ENCODE peak calls at places on chromosomes 2 and 18, in ten cellular contexts. One of them, this sample, is unnamed.

GRCh38 chr2:121220995-121221394 is 64.0 kb downstream of the TFCP2L1 start:
- DNase-seq in sigmoid colon: no peak
- DNase-seq in breast epithelium: no peak
- DNase-seq in HCT116: peak
- DNase-seq in prostate gland: no peak
- DNase-seq in spleen: no peak
- DNase-seq in stomach: no peak
- DNase-seq in suprapubic skin: no peak
- DNase-seq in transverse colon: no peak
- DNase-seq in GM12892: no peak
- DNase-seq in this sample: no peak

GRCh38 chr18:33201509-33201926 is 239.0 kb downstream of the CCDC178 start:
- DNase-seq in sigmoid colon: no peak
- DNase-seq in transverse colon: peak
- DNase-seq in breast epithelium: no peak
- DNase-seq in spleen: no peak
- DNase-seq in prostate gland: no peak
- DNase-seq in HCT116: no peak
- DNase-seq in stomach: no peak
- DNase-seq in GM12892: no peak
- DNase-seq in suprapubic skin: no peak
- DNase-seq in this sample: no peak

GRCh38 chr2:199405241-199405640 is 52.5 kb downstream of the SATB2 start:
- DNase-seq in sigmoid colon: no peak
- DNase-seq in prostate gland: no peak
- DNase-seq in suprapubic skin: no peak
- DNase-seq in HCT116: peak
- DNase-seq in stomach: no peak
- DNase-seq in spleen: no peak
- DNase-seq in GM12892: no peak
- DNase-seq in breast epithelium: no peak
- DNase-seq in transverse colon: no peak
- DNase-seq in this sample: no peak

GRCh38 chr2:47984041-47984440 is 77.7 kb upstream of the FBXO11 start:
- DNase-seq in transverse colon: no peak
- DNase-seq in HCT116: no peak
- DNase-seq in spleen: no peak
- DNase-seq in breast epithelium: no peak
- DNase-seq in stomach: no peak
- DNase-seq in GM12892: no peak
- DNase-seq in suprapubic skin: no peak
- DNase-seq in prostate gland: no peak
- DNase-seq in sigmoid colon: no peak
- DNase-seq in this sample: no peak

GRCh38 chr2:24261441-24261840 is 86.6 kb downstream of the FAM228A start:
- DNase-seq in breast epithelium: no peak
- DNase-seq in sigmoid colon: no peak
- DNase-seq in stomach: no peak
- DNase-seq in transverse colon: no peak
- DNase-seq in HCT116: no peak
- DNase-seq in GM12892: no peak
- DNase-seq in prostate gland: no peak
- DNase-seq in spleen: no peak
- DNase-seq in suprapubic skin: no peak
- DNase-seq in this sample: no peak

GRCh38 chr18:55706893-55707292 is 118.9 kb upstream of the TCF4 start:
- DNase-seq in breast epithelium: no peak
- DNase-seq in HCT116: no peak
- DNase-seq in prostate gland: no peak
- DNase-seq in spleen: no peak
- DNase-seq in GM12892: no peak
- DNase-seq in suprapubic skin: no peak
- DNase-seq in stomach: no peak
- DNase-seq in transverse colon: no peak
- DNase-seq in sigmoid colon: no peak
- DNase-seq in this sample: no peak

GRCh38 chr18:3294435-3295080 is 32.6 kb downstream of the MYL12B start:
- DNase-seq in breast epithelium: no peak
- DNase-seq in stomach: no peak
- DNase-seq in GM12892: no peak
- DNase-seq in prostate gland: no peak
- DNase-seq in transverse colon: no peak
- DNase-seq in suprapubic skin: no peak
- DNase-seq in spleen: no peak
- DNase-seq in sigmoid colon: no peak
- DNase-seq in HCT116: no peak
- DNase-seq in this sample: no peak

GRCh38 chr2:237639441-237640220 is 12.2 kb downstream of the LRRFIP1 start:
- DNase-seq in HCT116: no peak
- DNase-seq in stomach: no peak
- DNase-seq in transverse colon: no peak
- DNase-seq in breast epithelium: no peak
- DNase-seq in prostate gland: no peak
- DNase-seq in suprapubic skin: no peak
- DNase-seq in sigmoid colon: no peak
- DNase-seq in GM12892: no peak
- DNase-seq in spleen: no peak
- DNase-seq in this sample: no peak

GRCh38 chr18:40159141-40160017 is 1795.7 kb upstream of the PIK3C3 start:
- DNase-seq in sigmoid colon: no peak
- DNase-seq in suprapubic skin: no peak
- DNase-seq in prostate gland: no peak
- DNase-seq in GM12892: no peak
- DNase-seq in HCT116: peak
- DNase-seq in transverse colon: no peak
- DNase-seq in breast epithelium: no peak
- DNase-seq in spleen: no peak
- DNase-seq in stomach: no peak
- DNase-seq in this sample: no peak

GRCh38 chr2:215186021-215186420 is 47.6 kb upstream of the ABCA12 start:
- DNase-seq in transverse colon: no peak
- DNase-seq in spleen: no peak
- DNase-seq in breast epithelium: no peak
- DNase-seq in prostate gland: no peak
- DNase-seq in HCT116: no peak
- DNase-seq in sigmoid colon: no peak
- DNase-seq in stomach: no peak
- DNase-seq in GM12892: no peak
- DNase-seq in suprapubic skin: no peak
- DNase-seq in this sample: no peak

GRCh38 chr2:65055427-65056214 is 595 bp upstream of the CEP68 start:
- DNase-seq in suprapubic skin: no peak
- DNase-seq in GM12892: no peak
- DNase-seq in spleen: peak
- DNase-seq in prostate gland: peak
- DNase-seq in stomach: peak
- DNase-seq in breast epithelium: no peak
- DNase-seq in HCT116: no peak
- DNase-seq in sigmoid colon: no peak
- DNase-seq in transverse colon: peak
- DNase-seq in this sample: no peak

GRCh38 chr2:236675051-236675450 is 105.4 kb downstream of the ACKR3 start:
- DNase-seq in suprapubic skin: no peak
- DNase-seq in transverse colon: no peak
- DNase-seq in stomach: no peak
- DNase-seq in spleen: no peak
- DNase-seq in GM12892: no peak
- DNase-seq in sigmoid colon: no peak
- DNase-seq in breast epithelium: no peak
- DNase-seq in HCT116: no peak
- DNase-seq in prostate gland: no peak
- DNase-seq in this sample: no peak

GRCh38 chr2:172090947-172091625 is 5.8 kb downstream of the DLX1 start:
- DNase-seq in breast epithelium: no peak
- DNase-seq in stomach: no peak
- DNase-seq in spleen: no peak
- DNase-seq in HCT116: no peak
- DNase-seq in suprapubic skin: peak
- DNase-seq in prostate gland: no peak
- DNase-seq in GM12892: no peak
- DNase-seq in sigmoid colon: no peak
- DNase-seq in transverse colon: no peak
- DNase-seq in this sample: no peak
- TF ChIP-seq POLR2AphosphoS5 in breast epithelium: no peak
- TF ChIP-seq POLR2AphosphoS5 in stomach: no peak
- TF ChIP-seq POLR2AphosphoS5 in spleen: no peak
- TF ChIP-seq POLR2AphosphoS5 in HCT116: no peak
- TF ChIP-seq POLR2AphosphoS5 in suprapubic skin: no peak
- TF ChIP-seq POLR2AphosphoS5 in prostate gland: no peak
- TF ChIP-seq POLR2AphosphoS5 in GM12892: no peak
- TF ChIP-seq POLR2AphosphoS5 in sigmoid colon: peak
- TF ChIP-seq POLR2AphosphoS5 in transverse colon: no peak
- TF ChIP-seq POLR2AphosphoS5 in this sample: no peak

DNA sequence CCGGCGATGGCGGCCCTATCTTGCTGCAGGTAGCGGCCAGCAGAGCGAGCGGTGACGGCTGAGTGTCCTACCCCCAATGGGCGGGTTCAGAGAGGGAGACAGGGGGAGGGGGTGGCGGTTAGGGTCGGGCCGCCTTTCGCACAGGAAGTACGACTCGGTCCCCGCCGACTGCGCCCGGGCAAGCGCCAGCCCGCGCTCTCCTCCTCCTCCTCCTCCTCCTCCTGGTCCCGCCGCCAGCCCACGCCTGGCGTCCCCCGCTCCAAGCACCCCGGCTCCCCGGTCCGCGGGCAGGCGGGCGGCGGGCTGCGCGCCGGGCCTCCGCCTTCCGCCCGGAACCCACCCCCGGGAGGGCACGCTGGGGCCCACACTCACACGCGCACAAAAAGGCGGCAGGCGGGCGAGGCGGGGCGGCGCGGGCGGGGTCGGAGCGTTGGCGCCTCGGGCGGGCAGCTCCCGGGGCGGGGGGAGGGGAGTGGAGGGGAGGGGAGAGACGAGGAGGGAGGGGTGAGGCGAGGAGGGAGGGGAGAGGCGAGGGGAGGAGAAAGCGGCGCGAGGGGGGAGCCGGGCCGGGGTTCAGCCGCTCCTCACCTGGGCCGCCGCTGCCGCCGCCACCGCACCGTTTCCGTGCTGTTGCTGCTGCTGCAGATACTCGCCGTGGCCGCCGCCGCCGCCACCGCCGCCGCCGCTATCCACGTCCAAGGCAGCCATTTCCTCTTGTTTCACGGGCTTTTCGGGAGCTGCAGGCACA is 1.2 kb downstream of the SP3 start:
- DNase-seq in sigmoid colon: peak
- DNase-seq in prostate gland: peak
- DNase-seq in HCT116: peak
- DNase-seq in suprapubic skin: peak
- DNase-seq in GM12892: peak
- DNase-seq in spleen: peak
- DNase-seq in transverse colon: peak
- DNase-seq in stomach: peak
- DNase-seq in breast epithelium: peak
- DNase-seq in this sample: peak
- TF ChIP-seq POLR2A in sigmoid colon: peak
- TF ChIP-seq POLR2A in prostate gland: peak
- TF ChIP-seq POLR2A in HCT116: peak
- TF ChIP-seq POLR2A in suprapubic skin: peak
- TF ChIP-seq POLR2A in GM12892: peak
- TF ChIP-seq POLR2A in spleen: no peak
- TF ChIP-seq POLR2A in transverse colon: peak
- TF ChIP-seq POLR2A in stomach: no peak
- TF ChIP-seq POLR2A in breast epithelium: no peak
- TF ChIP-seq POLR2A in this sample: peak

GRCh38 chr18:9993846-9994660 is 80.2 kb downstream of the VAPA start:
- DNase-seq in prostate gland: no peak
- DNase-seq in suprapubic skin: no peak
- DNase-seq in GM12892: no peak
- DNase-seq in stomach: no peak
- DNase-seq in transverse colon: no peak
- DNase-seq in spleen: no peak
- DNase-seq in HCT116: no peak
- DNase-seq in breast epithelium: no peak
- DNase-seq in sigmoid colon: no peak
- DNase-seq in this sample: no peak

GRCh38 chr18:9994701-9995100 is 80.9 kb downstream of the VAPA start:
- DNase-seq in spleen: no peak
- DNase-seq in breast epithelium: no peak
- DNase-seq in transverse colon: no peak
- DNase-seq in suprapubic skin: no peak
- DNase-seq in sigmoid colon: no peak
- DNase-seq in stomach: no peak
- DNase-seq in HCT116: no peak
- DNase-seq in prostate gland: no peak
- DNase-seq in GM12892: no peak
- DNase-seq in this sample: no peak

GRCh38 chr18:9992988-9993845 is 79.4 kb downstream of the VAPA start:
- DNase-seq in spleen: no peak
- DNase-seq in HCT116: no peak
- DNase-seq in GM12892: no peak
- DNase-seq in breast epithelium: no peak
- DNase-seq in prostate gland: no peak
- DNase-seq in suprapubic skin: no peak
- DNase-seq in transverse colon: no peak
- DNase-seq in stomach: no peak
- DNase-seq in sigmoid colon: no peak
- DNase-seq in this sample: no peak

GRCh38 chr18:9991021-9992000 is 77.5 kb downstream of the VAPA start:
- DNase-seq in prostate gland: no peak
- DNase-seq in stomach: no peak
- DNase-seq in suprapubic skin: no peak
- DNase-seq in transverse colon: no peak
- DNase-seq in GM12892: no peak
- DNase-seq in spleen: no peak
- DNase-seq in sigmoid colon: no peak
- DNase-seq in HCT116: no peak
- DNase-seq in breast epithelium: no peak
- DNase-seq in this sample: no peak

GRCh38 chr18:9992300-9992987 is 78.6 kb downstream of the VAPA start:
- DNase-seq in suprapubic skin: no peak
- DNase-seq in prostate gland: no peak
- DNase-seq in sigmoid colon: no peak
- DNase-seq in transverse colon: no peak
- DNase-seq in stomach: no peak
- DNase-seq in GM12892: no peak
- DNase-seq in HCT116: no peak
- DNase-seq in breast epithelium: no peak
- DNase-seq in spleen: no peak
- DNase-seq in this sample: no peak
- TF ChIP-seq POLR2AphosphoS5 in suprapubic skin: no peak
- TF ChIP-seq POLR2AphosphoS5 in prostate gland: peak
- TF ChIP-seq POLR2AphosphoS5 in sigmoid colon: peak
- TF ChIP-seq POLR2AphosphoS5 in transverse colon: peak
- TF ChIP-seq POLR2AphosphoS5 in stomach: no peak
- TF ChIP-seq POLR2AphosphoS5 in GM12892: no peak
- TF ChIP-seq POLR2AphosphoS5 in HCT116: no peak
- TF ChIP-seq POLR2AphosphoS5 in breast epithelium: no peak
- TF ChIP-seq POLR2AphosphoS5 in spleen: no peak
- TF ChIP-seq POLR2AphosphoS5 in this sample: no peak

DNA sequence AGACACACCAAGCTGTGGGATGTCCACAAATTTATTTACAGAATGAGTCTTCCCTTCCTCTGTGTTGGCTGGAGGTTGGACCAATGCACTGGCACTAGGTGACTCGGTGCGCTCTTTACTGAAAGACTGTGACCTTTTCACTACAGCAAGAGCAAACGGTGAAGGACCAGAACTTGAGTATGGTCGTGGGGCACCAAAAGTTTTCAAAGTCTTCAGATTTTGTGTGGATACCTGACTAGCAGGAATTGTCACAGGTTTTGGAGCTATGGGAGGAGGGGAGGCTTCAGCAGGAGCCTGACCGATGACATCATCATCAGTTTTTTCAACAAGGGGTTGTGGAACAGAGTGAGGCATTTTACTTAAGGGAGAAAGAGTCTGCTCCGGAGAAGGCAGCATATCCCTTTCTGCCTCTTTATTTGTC is 73.0 kb upstream of the GRB14 start:
- DNase-seq in suprapubic skin: no peak
- DNase-seq in HCT116: no peak
- DNase-seq in stomach: no peak
- DNase-seq in GM12892: no peak
- DNase-seq in sigmoid colon: no peak
- DNase-seq in prostate gland: no peak
- DNase-seq in breast epithelium: no peak
- DNase-seq in transverse colon: no peak
- DNase-seq in spleen: no peak
- DNase-seq in this sample: no peak
- TF ChIP-seq POLR2A in suprapubic skin: no peak
- TF ChIP-seq POLR2A in HCT116: no peak
- TF ChIP-seq POLR2A in stomach: no peak
- TF ChIP-seq POLR2A in GM12892: no peak
- TF ChIP-seq POLR2A in sigmoid colon: no peak
- TF ChIP-seq POLR2A in prostate gland: no peak
- TF ChIP-seq POLR2A in breast epithelium: no peak
- TF ChIP-seq POLR2A in transverse colon: no peak
- TF ChIP-seq POLR2A in spleen: no peak
- TF ChIP-seq POLR2A in this sample: no peak

This sample was measured in GM12891.